ENCODE peak calls at places on chromosomes 5 and 9, in five cellular contexts. One of them, this sample, is unnamed.

GRCh38 chr9:93267681-93268505 is 84.0 kb downstream of the WNK2 start:
- DNase-seq in colonic mucosa: peak; percentile 27
- DNase-seq in IMR-90: no peak
- DNase-seq in hepatocyte: peak; percentile 2
- DNase-seq in upper lobe of right lung: peak; percentile 30
- DNase-seq in this sample: no peak

GRCh38 chr9:8434621-8435020 is 635.0 kb upstream of the DMAC1 start:
- DNase-seq in hepatocyte: no peak
- DNase-seq in upper lobe of right lung: no peak
- DNase-seq in colonic mucosa: no peak
- DNase-seq in IMR-90: no peak
- DNase-seq in this sample: no peak

GRCh38 chr5:112124788-112125187 is 294.3 kb downstream of the EPB41L4A start:
- DNase-seq in upper lobe of right lung: no peak
- DNase-seq in hepatocyte: no peak
- DNase-seq in IMR-90: no peak
- DNase-seq in colonic mucosa: no peak
- DNase-seq in this sample: no peak

GRCh38 chr9:96449522-96449843 is 486 bp upstream of the HABP4 start:
- DNase-seq in hepatocyte: no peak
- DNase-seq in upper lobe of right lung: no peak
- DNase-seq in IMR-90: no peak
- DNase-seq in colonic mucosa: no peak
- DNase-seq in this sample: no peak

GRCh38 chr5:133754575-133755169 is 142.3 kb upstream of the FSTL4 start:
- DNase-seq in colonic mucosa: no peak
- DNase-seq in IMR-90: peak; percentile 7
- DNase-seq in hepatocyte: peak; percentile 58
- DNase-seq in upper lobe of right lung: no peak
- DNase-seq in this sample: peak; percentile 35

GRCh38 chr5:38029431-38030065 is 189.7 kb upstream of the GDNF start:
- DNase-seq in colonic mucosa: no peak
- DNase-seq in IMR-90: no peak
- DNase-seq in hepatocyte: no peak
- DNase-seq in upper lobe of right lung: no peak
- DNase-seq in this sample: no peak

GRCh38 chr5:95917207-95917606 is 44.4 kb downstream of the ELL2 start:
- DNase-seq in colonic mucosa: no peak
- DNase-seq in IMR-90: no peak
- DNase-seq in hepatocyte: no peak
- DNase-seq in upper lobe of right lung: no peak
- DNase-seq in this sample: no peak

GRCh38 chr5:16593630-16594029 is 23.2 kb downstream of the RETREG1 start:
- DNase-seq in hepatocyte: no peak
- DNase-seq in upper lobe of right lung: no peak
- DNase-seq in colonic mucosa: no peak
- DNase-seq in IMR-90: no peak
- DNase-seq in this sample: peak; percentile 38

GRCh38 chr5:135034186-135034962 is at the start of gene PITX1:
- DNase-seq in upper lobe of right lung: no peak
- DNase-seq in colonic mucosa: peak; percentile 72
- DNase-seq in IMR-90: peak; percentile 69
- DNase-seq in hepatocyte: peak; percentile 92
- DNase-seq in this sample: peak; percentile 8

GRCh38 chr9:18824095-18824666 is 208.8 kb downstream of the SAXO1 start:
- DNase-seq in upper lobe of right lung: no peak
- DNase-seq in IMR-90: no peak
- DNase-seq in hepatocyte: peak; percentile 49
- DNase-seq in colonic mucosa: peak; percentile 41
- DNase-seq in this sample: no peak

GRCh38 chr5:170603578-170604565 is 100.1 kb downstream of the KCNIP1 start:
- DNase-seq in hepatocyte: peak; percentile 65
- DNase-seq in upper lobe of right lung: no peak
- DNase-seq in colonic mucosa: peak; percentile 53
- DNase-seq in IMR-90: peak; percentile 6
- DNase-seq in this sample: peak; percentile 49

GRCh38 chr9:33172256-33172678 is 5.1 kb upstream of the B4GALT1 start:
- DNase-seq in hepatocyte: peak; percentile 66
- DNase-seq in colonic mucosa: no peak
- DNase-seq in upper lobe of right lung: no peak
- DNase-seq in IMR-90: no peak
- DNase-seq in this sample: no peak

GRCh38 chr5:37849641-37850040 is 9.8 kb upstream of the GDNF start:
- DNase-seq in upper lobe of right lung: no peak
- DNase-seq in colonic mucosa: no peak
- DNase-seq in hepatocyte: no peak
- DNase-seq in IMR-90: no peak
- DNase-seq in this sample: no peak

GRCh38 chr9:112894699-112895098 is 4.0 kb upstream of the SLC46A2 start:
- DNase-seq in upper lobe of right lung: no peak
- DNase-seq in hepatocyte: no peak
- DNase-seq in IMR-90: no peak
- DNase-seq in colonic mucosa: no peak
- DNase-seq in this sample: peak; percentile 38

GRCh38 chr5:153629027-153629426 is 138.6 kb downstream of the GRIA1 start:
- DNase-seq in colonic mucosa: peak; percentile 17
- DNase-seq in upper lobe of right lung: peak; percentile 64
- DNase-seq in hepatocyte: peak; percentile 53
- DNase-seq in IMR-90: peak; percentile 97
- DNase-seq in this sample: peak; percentile 97

GRCh38 chr5:139068060-139068459 is 130.1 kb downstream of the SIL1 start:
- DNase-seq in hepatocyte: no peak
- DNase-seq in colonic mucosa: no peak
- DNase-seq in IMR-90: no peak
- DNase-seq in upper lobe of right lung: no peak
- DNase-seq in this sample: no peak

GRCh38 chr9:82254646-82255367 is 266.2 kb downstream of the SPATA31D1 start:
- DNase-seq in colonic mucosa: no peak
- DNase-seq in IMR-90: peak; percentile 48
- DNase-seq in upper lobe of right lung: no peak
- DNase-seq in hepatocyte: no peak
- DNase-seq in this sample: no peak

GRCh38 chr5:147863409-147864194 is 14.9 kb upstream of the SCGB3A2 start:
- DNase-seq in IMR-90: no peak
- DNase-seq in upper lobe of right lung: no peak
- DNase-seq in hepatocyte: no peak
- DNase-seq in colonic mucosa: no peak
- DNase-seq in this sample: no peak

GRCh38 chr5:60287174-60287771 is 393.7 kb upstream of the PDE4D start:
- DNase-seq in hepatocyte: peak; percentile 69
- DNase-seq in colonic mucosa: peak; percentile 43
- DNase-seq in upper lobe of right lung: peak; percentile 74
- DNase-seq in IMR-90: peak; percentile 16
- DNase-seq in this sample: peak; percentile 70
- TF ChIP-seq CTCF in hepatocyte: peak; percentile 43
- TF ChIP-seq CTCF in colonic mucosa: peak; percentile 53
- TF ChIP-seq CTCF in upper lobe of right lung: peak; percentile 71
- TF ChIP-seq CTCF in IMR-90: no peak
- TF ChIP-seq CTCF in this sample: peak; percentile 80

DNA sequence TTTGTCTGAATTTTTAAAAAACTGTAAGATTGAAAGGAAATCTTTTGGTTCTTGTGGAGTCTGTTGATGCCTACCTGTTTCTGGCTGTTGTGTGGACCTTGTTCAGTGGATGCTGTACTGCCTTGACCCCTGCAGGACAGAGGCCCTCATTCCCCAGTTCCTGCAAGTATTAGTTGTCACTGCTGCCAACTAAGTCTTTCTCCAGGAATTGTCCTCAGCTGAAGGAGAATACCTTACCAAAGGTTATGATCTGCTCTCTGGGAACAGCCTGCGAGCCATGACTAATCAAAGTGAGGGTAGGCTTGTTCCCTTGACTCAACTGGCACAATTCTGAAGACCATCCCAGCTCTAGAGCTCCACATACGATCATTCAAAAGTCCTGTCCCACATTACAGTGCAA is 145.3 kb upstream of the FST start:
- DNase-seq in IMR-90: peak; percentile 34
- DNase-seq in upper lobe of right lung: no peak
- DNase-seq in colonic mucosa: no peak
- DNase-seq in hepatocyte: peak; percentile 41
- DNase-seq in this sample: peak; percentile 52
- TF ChIP-seq CTCF in IMR-90: peak; percentile 28
- TF ChIP-seq CTCF in upper lobe of right lung: no peak
- TF ChIP-seq CTCF in colonic mucosa: no peak
- TF ChIP-seq CTCF in hepatocyte: peak; percentile 37
- TF ChIP-seq CTCF in this sample: peak; percentile 48

GRCh38 chr5:173451031-173451430 is 122.8 kb upstream of the STC2 start:
- DNase-seq in hepatocyte: peak; percentile 26
- DNase-seq in colonic mucosa: no peak
- DNase-seq in IMR-90: peak; percentile 28
- DNase-seq in upper lobe of right lung: no peak
- DNase-seq in this sample: peak; percentile 41
- TF ChIP-seq CTCF in hepatocyte: peak; percentile 22
- TF ChIP-seq CTCF in colonic mucosa: no peak
- TF ChIP-seq CTCF in IMR-90: peak; percentile 27
- TF ChIP-seq CTCF in upper lobe of right lung: peak; percentile 32
- TF ChIP-seq CTCF in this sample: peak; percentile 48

GRCh38 chr9:86795861-86796497 is 151.3 kb downstream of the GAS1 start:
- DNase-seq in upper lobe of right lung: no peak
- DNase-seq in colonic mucosa: no peak
- DNase-seq in IMR-90: peak; percentile 83
- DNase-seq in hepatocyte: peak; percentile 37
- DNase-seq in this sample: peak; percentile 93
- TF ChIP-seq CTCF in upper lobe of right lung: no peak
- TF ChIP-seq CTCF in colonic mucosa: no peak
- TF ChIP-seq CTCF in IMR-90: peak; percentile 24
- TF ChIP-seq CTCF in hepatocyte: no peak
- TF ChIP-seq CTCF in this sample: peak; percentile 61

GRCh38 chr5:172833691-172834569 is at the start of gene ERGIC1:
- DNase-seq in upper lobe of right lung: peak; percentile 95
- DNase-seq in IMR-90: peak; percentile 78
- DNase-seq in colonic mucosa: peak; percentile 90
- DNase-seq in hepatocyte: peak; percentile 85
- DNase-seq in this sample: peak; percentile 74

GRCh38 chr5:172833372-172833690 is 720 bp upstream of the ERGIC1 start:
- DNase-seq in colonic mucosa: no peak
- DNase-seq in IMR-90: no peak
- DNase-seq in upper lobe of right lung: no peak
- DNase-seq in hepatocyte: no peak
- DNase-seq in this sample: no peak

GRCh38 chr5:172835246-172836030 is 1.4 kb downstream of the ERGIC1 start:
- DNase-seq in IMR-90: no peak
- DNase-seq in hepatocyte: no peak
- DNase-seq in colonic mucosa: no peak
- DNase-seq in upper lobe of right lung: no peak
- DNase-seq in this sample: peak; percentile 44

GRCh38 chr5:172832383-172833315 is 1.4 kb upstream of the ERGIC1 start:
- DNase-seq in upper lobe of right lung: no peak
- DNase-seq in hepatocyte: no peak
- DNase-seq in colonic mucosa: no peak
- DNase-seq in IMR-90: no peak
- DNase-seq in this sample: peak; percentile 57

DNA sequence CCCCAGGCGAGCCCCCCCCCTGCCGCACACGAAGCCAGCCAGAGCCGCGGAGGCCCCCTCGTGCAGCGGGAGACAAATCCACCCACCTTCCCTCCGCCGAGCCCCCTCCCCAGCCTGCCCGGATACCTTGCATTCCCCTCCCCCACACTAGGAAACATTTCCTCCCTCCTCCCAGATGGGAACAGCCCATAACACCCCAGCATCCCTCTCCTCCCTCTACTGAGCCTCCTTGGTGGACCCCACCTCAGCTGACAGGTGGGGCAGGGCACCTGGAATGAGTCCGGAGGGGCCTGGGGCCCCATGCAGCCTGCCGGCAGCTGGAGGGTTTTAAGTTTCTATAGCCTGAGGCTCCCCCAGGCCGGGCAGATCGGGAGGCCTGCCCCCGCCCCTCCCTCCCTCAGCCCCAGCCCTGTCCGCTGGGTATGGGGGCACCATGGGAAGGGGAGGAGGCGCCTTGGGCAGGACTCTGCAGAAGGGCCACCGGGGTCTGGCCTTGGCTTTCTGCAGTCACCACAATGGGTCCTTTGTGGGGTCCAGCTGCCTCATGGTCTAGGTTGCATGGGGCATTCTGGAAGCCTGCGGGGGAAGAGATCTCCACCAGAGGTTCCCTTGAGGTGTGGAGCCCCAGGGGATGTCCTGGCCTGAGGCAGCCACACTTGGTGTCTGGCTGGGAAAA is 657 bp downstream of the ERGIC1 start:
- DNase-seq in IMR-90: no peak
- DNase-seq in colonic mucosa: no peak
- DNase-seq in hepatocyte: peak; percentile 46
- DNase-seq in upper lobe of right lung: no peak
- DNase-seq in this sample: no peak
- TF ChIP-seq CTCF in IMR-90: peak; percentile 5
- TF ChIP-seq CTCF in colonic mucosa: no peak
- TF ChIP-seq CTCF in hepatocyte: no peak
- TF ChIP-seq CTCF in upper lobe of right lung: no peak
- TF ChIP-seq CTCF in this sample: no peak

GRCh38 chr9:126671983-126672382 is 58.3 kb downstream of the LMX1B start:
- DNase-seq in upper lobe of right lung: no peak
- DNase-seq in IMR-90: no peak
- DNase-seq in hepatocyte: no peak
- DNase-seq in colonic mucosa: no peak
- DNase-seq in this sample: no peak

GRCh38 chr9:126671381-126671831 is 57.7 kb downstream of the LMX1B start:
- DNase-seq in hepatocyte: no peak
- DNase-seq in colonic mucosa: no peak
- DNase-seq in IMR-90: no peak
- DNase-seq in upper lobe of right lung: no peak
- DNase-seq in this sample: no peak

GRCh38 chr9:126674365-126675146 is 60.8 kb downstream of the LMX1B start:
- DNase-seq in IMR-90: no peak
- DNase-seq in colonic mucosa: no peak
- DNase-seq in upper lobe of right lung: no peak
- DNase-seq in hepatocyte: no peak
- DNase-seq in this sample: no peak

GRCh38 chr9:126673689-126674364 is 60.1 kb downstream of the LMX1B start:
- DNase-seq in colonic mucosa: no peak
- DNase-seq in IMR-90: peak; percentile 2
- DNase-seq in upper lobe of right lung: no peak
- DNase-seq in hepatocyte: peak; percentile 42
- DNase-seq in this sample: no peak

GRCh38 chr9:126672634-126673284 is 59.0 kb downstream of the LMX1B start:
- DNase-seq in upper lobe of right lung: no peak
- DNase-seq in IMR-90: no peak
- DNase-seq in colonic mucosa: no peak
- DNase-seq in hepatocyte: no peak
- DNase-seq in this sample: no peak
- TF ChIP-seq CTCF in upper lobe of right lung: no peak
- TF ChIP-seq CTCF in IMR-90: no peak
- TF ChIP-seq CTCF in colonic mucosa: no peak
- TF ChIP-seq CTCF in hepatocyte: no peak
- TF ChIP-seq CTCF in this sample: no peak